ENCODE peak calls at places on chromosomes 11 and 22, in ten cellular contexts. Q, R, S, G, P, O, K, W, N and M are unnamed samples.
A peak's percentile ranks its signal among the peaks of the same experiment; 100 is the strongest.

GRCh38 chr11:41031571-41032060 is 427.8 kb downstream of the LRRC4C start:
- DNase-seq in N (no peak), K (no peak), Q (no peak), W (no peak), G (no peak), O (no peak), P (no peak), R (no peak), S (no peak), M (no peak)

GRCh38 chr11:123221611-123222010 is 26.6 kb upstream of the CLMP start:
- DNase-seq in G (no peak), K (no peak), N (no peak), S (no peak), P (no peak), Q (no peak), O (no peak), W (no peak), R (no peak), M (no peak)

GRCh38 chr22:37818397-37819099 is 4.6 kb upstream of the GALR3 start:
- DNase-seq in R (peak; percentile 90), K (peak; percentile 71), Q (peak; percentile 33), W (peak; percentile 84), P (peak; percentile 57), O (peak; percentile 86), S (peak; percentile 68), G (peak; percentile 43), N (peak; percentile 54), M (no peak)

GRCh38 chr11:117851091-117851490 is 25.4 kb downstream of the FXYD6 start:
- DNase-seq in O (no peak), G (no peak), W (no peak), K (peak; percentile 17), P (no peak), Q (no peak), R (peak; percentile 68), S (no peak), N (no peak), M (no peak)

GRCh38 chr11:27352781-27353180 is 10.2 kb downstream of the CCDC34 start:
- DNase-seq in Q (no peak), K (no peak), O (no peak), W (no peak), S (no peak), R (no peak), N (no peak), P (no peak), G (no peak), M (no peak)

GRCh38 chr11:70586261-70587094 is 188.1 kb downstream of the CTTN start:
- DNase-seq in O (no peak), S (no peak), G (no peak), Q (no peak), N (no peak), K (no peak), R (peak; percentile 26), P (no peak), W (no peak), M (no peak)

GRCh38 chr11:117392979-117393378 is 65.3 kb downstream of the CEP164 start:
- DNase-seq in G (no peak), K (no peak), S (no peak), W (no peak), O (peak; percentile 20), P (no peak), N (no peak), Q (no peak), R (no peak), M (no peak)

GRCh38 chr11:74538680-74539079 is 45.2 kb upstream of the LIPT2 start:
- DNase-seq in Q (peak; percentile 6), G (no peak), S (no peak), O (no peak), R (no peak), K (no peak), W (no peak), N (no peak), P (no peak), M (no peak)

GRCh38 chr22:44985906-44986527 is 23.8 kb downstream of the PHF21B start:
- DNase-seq in R (no peak), W (no peak), S (no peak), G (no peak), Q (no peak), P (no peak), N (no peak), O (no peak), K (no peak), M (no peak)

GRCh38 chr11:41235670-41236069 is 223.8 kb downstream of the LRRC4C start:
- DNase-seq in P (no peak), S (no peak), R (no peak), Q (no peak), W (no peak), N (no peak), O (no peak), G (no peak), K (no peak), M (no peak)